ENCODE peak calls at places on chromosomes 7 and 10, in eight cellular contexts. One of them, this sample, is unnamed.

GRCh38 chr10:16967000-16967865 is 150.0 kb upstream of the RSU1 start:
- DNase-seq in endothelial cell: no peak
- DNase-seq in heart left ventricle: no peak
- DNase-seq in HL-60: no peak
- DNase-seq in CD14-positive monocyte: no peak
- DNase-seq in fibroblast of lung: peak; percentile 93
- DNase-seq in nephron progenitor cell: no peak
- DNase-seq in hepatocyte: peak; percentile 43
- DNase-seq in this sample: peak; percentile 91

GRCh38 chr10:80408198-80409085 is at the start of gene PRXL2A:
- DNase-seq in endothelial cell: peak; percentile 91
- DNase-seq in heart left ventricle: peak; percentile 95
- DNase-seq in HL-60: no peak
- DNase-seq in CD14-positive monocyte: peak; percentile 53
- DNase-seq in fibroblast of lung: peak; percentile 35
- DNase-seq in nephron progenitor cell: peak; percentile 97
- DNase-seq in hepatocyte: peak; percentile 94
- DNase-seq in this sample: no peak

GRCh38 chr10:99913831-99914235 is 95.9 kb downstream of the DNMBP start:
- DNase-seq in endothelial cell: peak; percentile 54
- DNase-seq in heart left ventricle: no peak
- DNase-seq in HL-60: no peak
- DNase-seq in CD14-positive monocyte: no peak
- DNase-seq in fibroblast of lung: no peak
- DNase-seq in nephron progenitor cell: peak; percentile 62
- DNase-seq in hepatocyte: peak; percentile 45
- DNase-seq in this sample: no peak

GRCh38 chr7:8295638-8296361 is 33.8 kb upstream of the ICA1 start:
- DNase-seq in endothelial cell: peak; percentile 44
- DNase-seq in heart left ventricle: no peak
- DNase-seq in HL-60: peak; percentile 17
- DNase-seq in CD14-positive monocyte: no peak
- DNase-seq in fibroblast of lung: peak; percentile 86
- DNase-seq in nephron progenitor cell: peak; percentile 34
- DNase-seq in hepatocyte: peak; percentile 90
- DNase-seq in this sample: peak; percentile 24

GRCh38 chr10:69974551-69975155 is 78.0 kb upstream of the MACROH2A2 start:
- DNase-seq in endothelial cell: no peak
- DNase-seq in heart left ventricle: no peak
- DNase-seq in HL-60: no peak
- DNase-seq in CD14-positive monocyte: no peak
- DNase-seq in fibroblast of lung: peak; percentile 70
- DNase-seq in nephron progenitor cell: no peak
- DNase-seq in hepatocyte: peak; percentile 56
- DNase-seq in this sample: peak; percentile 88

GRCh38 chr7:118870187-118870586 is 645.7 kb downstream of the ANKRD7 start:
- DNase-seq in endothelial cell: peak; percentile 18
- DNase-seq in heart left ventricle: no peak
- DNase-seq in HL-60: no peak
- DNase-seq in CD14-positive monocyte: no peak
- DNase-seq in fibroblast of lung: peak; percentile 23
- DNase-seq in nephron progenitor cell: no peak
- DNase-seq in hepatocyte: no peak
- DNase-seq in this sample: no peak

GRCh38 chr7:66429498-66430163 is 199.1 kb upstream of the KCTD7 start:
- DNase-seq in endothelial cell: no peak
- DNase-seq in heart left ventricle: no peak
- DNase-seq in HL-60: no peak
- DNase-seq in CD14-positive monocyte: no peak
- DNase-seq in fibroblast of lung: no peak
- DNase-seq in nephron progenitor cell: no peak
- DNase-seq in hepatocyte: no peak
- DNase-seq in this sample: no peak

GRCh38 chr7:130669051-130669700 is 628 bp upstream of the COPG2 start:
- DNase-seq in endothelial cell: no peak
- DNase-seq in heart left ventricle: no peak
- DNase-seq in HL-60: no peak
- DNase-seq in CD14-positive monocyte: no peak
- DNase-seq in fibroblast of lung: no peak
- DNase-seq in nephron progenitor cell: no peak
- DNase-seq in hepatocyte: no peak
- DNase-seq in this sample: no peak

GRCh38 chr7:132145466-132145865 is 430.8 kb downstream of the PLXNA4 start:
- DNase-seq in endothelial cell: no peak
- DNase-seq in heart left ventricle: no peak
- DNase-seq in HL-60: no peak
- DNase-seq in CD14-positive monocyte: no peak
- DNase-seq in fibroblast of lung: peak; percentile 47
- DNase-seq in nephron progenitor cell: no peak
- DNase-seq in hepatocyte: peak; percentile 45
- DNase-seq in this sample: no peak

GRCh38 chr7:155375337-155376277 is 77.9 kb downstream of the INSIG1 start:
- DNase-seq in endothelial cell: no peak
- DNase-seq in heart left ventricle: peak; percentile 56
- DNase-seq in HL-60: no peak
- DNase-seq in CD14-positive monocyte: no peak
- DNase-seq in fibroblast of lung: no peak
- DNase-seq in nephron progenitor cell: no peak
- DNase-seq in hepatocyte: no peak
- DNase-seq in this sample: no peak

GRCh38 chr7:47453093-47454056 is 128.5 kb downstream of the TNS3 start:
- DNase-seq in endothelial cell: no peak
- DNase-seq in heart left ventricle: peak; percentile 77
- DNase-seq in HL-60: peak; percentile 35
- DNase-seq in CD14-positive monocyte: peak; percentile 91
- DNase-seq in fibroblast of lung: peak; percentile 96
- DNase-seq in nephron progenitor cell: no peak
- DNase-seq in hepatocyte: peak; percentile 55
- DNase-seq in this sample: peak; percentile 56

GRCh38 chr10:6647811-6648526 is 67.9 kb upstream of the PRKCQ start:
- DNase-seq in endothelial cell: peak; percentile 71
- DNase-seq in heart left ventricle: no peak
- DNase-seq in HL-60: no peak
- DNase-seq in CD14-positive monocyte: no peak
- DNase-seq in fibroblast of lung: peak; percentile 14
- DNase-seq in nephron progenitor cell: peak; percentile 58
- DNase-seq in hepatocyte: peak; percentile 67
- DNase-seq in this sample: no peak

GRCh38 chr7:70006411-70006920 is 408.2 kb downstream of the AUTS2 start:
- DNase-seq in endothelial cell: no peak
- DNase-seq in heart left ventricle: no peak
- DNase-seq in HL-60: no peak
- DNase-seq in CD14-positive monocyte: no peak
- DNase-seq in fibroblast of lung: peak; percentile 61
- DNase-seq in nephron progenitor cell: no peak
- DNase-seq in hepatocyte: peak; percentile 26
- DNase-seq in this sample: no peak

GRCh38 chr10:22620140-22620857 is 94.1 kb downstream of the PIP4K2A start:
- DNase-seq in endothelial cell: no peak
- DNase-seq in heart left ventricle: peak; percentile 81
- DNase-seq in HL-60: no peak
- DNase-seq in CD14-positive monocyte: no peak
- DNase-seq in fibroblast of lung: peak; percentile 99
- DNase-seq in nephron progenitor cell: no peak
- DNase-seq in hepatocyte: no peak
- DNase-seq in this sample: peak; percentile 82

GRCh38 chr10:75940742-75941141 is 509.3 kb downstream of the LRMDA start:
- DNase-seq in endothelial cell: no peak
- DNase-seq in heart left ventricle: no peak
- DNase-seq in HL-60: no peak
- DNase-seq in CD14-positive monocyte: no peak
- DNase-seq in fibroblast of lung: no peak
- DNase-seq in nephron progenitor cell: no peak
- DNase-seq in hepatocyte: no peak
- DNase-seq in this sample: no peak

GRCh38 chr7:148799893-148800545 is 84.1 kb downstream of the EZH2 start:
- DNase-seq in endothelial cell: no peak
- DNase-seq in heart left ventricle: no peak
- DNase-seq in HL-60: no peak
- DNase-seq in CD14-positive monocyte: no peak
- DNase-seq in fibroblast of lung: no peak
- DNase-seq in nephron progenitor cell: no peak
- DNase-seq in hepatocyte: no peak
- DNase-seq in this sample: no peak

GRCh38 chr7:37915438-37915837 is 1.2 kb downstream of the SFRP4 start:
- DNase-seq in endothelial cell: no peak
- DNase-seq in heart left ventricle: no peak
- DNase-seq in HL-60: no peak
- DNase-seq in CD14-positive monocyte: no peak
- DNase-seq in fibroblast of lung: no peak
- DNase-seq in nephron progenitor cell: no peak
- DNase-seq in hepatocyte: peak; percentile 13
- DNase-seq in this sample: no peak

GRCh38 chr10:127815147-127815546 is 77.6 kb downstream of the CLRN3 start:
- DNase-seq in endothelial cell: no peak
- DNase-seq in heart left ventricle: no peak
- DNase-seq in HL-60: no peak
- DNase-seq in CD14-positive monocyte: no peak
- DNase-seq in fibroblast of lung: no peak
- DNase-seq in nephron progenitor cell: no peak
- DNase-seq in hepatocyte: no peak
- DNase-seq in this sample: no peak
- TF ChIP-seq CTCF in endothelial cell: peak; percentile 51
- TF ChIP-seq CTCF in heart left ventricle: no peak
- TF ChIP-seq CTCF in HL-60: no peak
- TF ChIP-seq CTCF in CD14-positive monocyte: no peak
- TF ChIP-seq CTCF in fibroblast of lung: no peak
- TF ChIP-seq CTCF in nephron progenitor cell: peak; percentile 27
- TF ChIP-seq CTCF in hepatocyte: peak; percentile 22
- TF ChIP-seq CTCF in this sample: no peak

GRCh38 chr10:35614312-35614711 is 9.2 kb downstream of the GJD4 start:
- DNase-seq in endothelial cell: no peak
- DNase-seq in heart left ventricle: no peak
- DNase-seq in HL-60: no peak
- DNase-seq in CD14-positive monocyte: no peak
- DNase-seq in fibroblast of lung: no peak
- DNase-seq in nephron progenitor cell: no peak
- DNase-seq in hepatocyte: no peak
- DNase-seq in this sample: no peak

GRCh38 chr10:35613597-35614226 is 8.6 kb downstream of the GJD4 start:
- DNase-seq in endothelial cell: no peak
- DNase-seq in heart left ventricle: no peak
- DNase-seq in HL-60: no peak
- DNase-seq in CD14-positive monocyte: no peak
- DNase-seq in fibroblast of lung: peak; percentile 39
- DNase-seq in nephron progenitor cell: no peak
- DNase-seq in hepatocyte: no peak
- DNase-seq in this sample: peak; percentile 0

GRCh38 chr10:35612385-35613106 is 7.4 kb downstream of the GJD4 start:
- DNase-seq in endothelial cell: no peak
- DNase-seq in heart left ventricle: no peak
- DNase-seq in HL-60: no peak
- DNase-seq in CD14-positive monocyte: no peak
- DNase-seq in fibroblast of lung: no peak
- DNase-seq in nephron progenitor cell: no peak
- DNase-seq in hepatocyte: no peak
- DNase-seq in this sample: no peak

GRCh38 chr10:35613107-35613440 is 7.9 kb downstream of the GJD4 start:
- DNase-seq in endothelial cell: no peak
- DNase-seq in heart left ventricle: no peak
- DNase-seq in HL-60: no peak
- DNase-seq in CD14-positive monocyte: no peak
- DNase-seq in fibroblast of lung: no peak
- DNase-seq in nephron progenitor cell: no peak
- DNase-seq in hepatocyte: no peak
- DNase-seq in this sample: no peak

DNA sequence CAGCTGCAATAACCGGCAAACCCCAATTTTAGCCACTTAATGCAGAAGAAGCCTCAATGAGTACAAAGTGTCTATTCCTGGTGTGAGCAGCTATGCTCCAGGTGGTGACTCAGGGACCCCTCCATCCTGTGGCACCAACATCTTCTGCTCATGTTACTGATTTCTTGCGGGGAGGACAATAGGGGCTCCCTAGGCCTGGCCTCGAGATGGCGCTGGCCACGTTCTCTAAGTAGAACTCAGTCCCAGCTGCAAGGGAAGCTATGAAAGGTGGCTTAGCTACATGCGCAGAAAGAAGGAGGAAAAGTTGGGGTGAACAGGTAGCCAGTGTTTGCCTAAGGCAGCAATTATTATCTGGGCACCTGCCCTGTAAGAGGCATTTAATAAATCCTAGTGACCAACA is 6.6 kb downstream of the GJD4 start:
- DNase-seq in endothelial cell: no peak
- DNase-seq in heart left ventricle: no peak
- DNase-seq in HL-60: no peak
- DNase-seq in CD14-positive monocyte: no peak
- DNase-seq in fibroblast of lung: no peak
- DNase-seq in nephron progenitor cell: no peak
- DNase-seq in hepatocyte: no peak
- DNase-seq in this sample: no peak
- TF ChIP-seq CTCF in endothelial cell: no peak
- TF ChIP-seq CTCF in heart left ventricle: no peak
- TF ChIP-seq CTCF in HL-60: no peak
- TF ChIP-seq CTCF in CD14-positive monocyte: no peak
- TF ChIP-seq CTCF in fibroblast of lung: no peak
- TF ChIP-seq CTCF in nephron progenitor cell: no peak
- TF ChIP-seq CTCF in hepatocyte: no peak
- TF ChIP-seq CTCF in this sample: no peak

DNA sequence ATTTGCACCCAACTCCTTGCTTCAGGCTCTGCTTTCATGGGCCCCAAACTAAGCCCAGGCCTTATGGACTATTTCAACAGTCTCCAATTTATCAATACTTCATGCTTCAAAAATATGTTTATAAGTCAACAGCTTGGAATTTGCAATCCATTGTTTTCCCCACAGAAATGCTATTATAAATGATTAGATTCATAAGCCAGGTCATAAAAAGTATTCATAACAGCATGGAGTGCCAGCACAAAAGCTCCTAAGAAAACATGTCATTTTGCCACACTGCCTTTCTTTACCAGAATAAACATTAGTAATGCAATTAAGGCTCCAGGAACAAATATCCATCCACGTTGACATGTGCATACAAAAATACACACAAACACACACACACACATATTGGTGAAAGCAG is 30.1 kb downstream of the OSBPL3 start:
- DNase-seq in endothelial cell: no peak
- DNase-seq in heart left ventricle: no peak
- DNase-seq in HL-60: no peak
- DNase-seq in CD14-positive monocyte: no peak
- DNase-seq in fibroblast of lung: no peak
- DNase-seq in nephron progenitor cell: no peak
- DNase-seq in hepatocyte: no peak
- DNase-seq in this sample: no peak
- TF ChIP-seq CTCF in endothelial cell: no peak
- TF ChIP-seq CTCF in heart left ventricle: no peak
- TF ChIP-seq CTCF in HL-60: no peak
- TF ChIP-seq CTCF in CD14-positive monocyte: no peak
- TF ChIP-seq CTCF in fibroblast of lung: no peak
- TF ChIP-seq CTCF in nephron progenitor cell: no peak
- TF ChIP-seq CTCF in hepatocyte: no peak
- TF ChIP-seq CTCF in this sample: no peak

DNA sequence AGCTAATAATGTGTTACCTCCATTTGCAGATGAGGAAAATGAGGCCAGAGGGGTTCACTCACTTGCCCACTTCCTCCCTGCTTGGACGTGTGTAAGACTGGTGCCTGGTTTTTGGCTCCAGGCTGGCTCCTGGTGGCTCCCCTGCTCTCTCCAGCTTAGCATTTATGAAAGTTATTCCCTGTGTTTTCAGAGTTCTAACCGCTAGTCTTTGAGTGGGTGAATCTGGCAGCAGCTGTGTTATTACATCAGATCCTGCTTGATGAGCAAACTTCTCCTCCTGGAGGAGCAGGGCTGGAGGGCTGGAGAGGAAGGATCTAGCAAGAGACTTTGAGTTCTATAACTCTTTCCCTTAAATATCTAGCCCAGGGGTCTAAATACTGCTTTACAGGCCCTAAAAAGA is 80.9 kb upstream of the AGBL3 start:
- DNase-seq in endothelial cell: no peak
- DNase-seq in heart left ventricle: no peak
- DNase-seq in HL-60: no peak
- DNase-seq in CD14-positive monocyte: no peak
- DNase-seq in fibroblast of lung: peak; percentile 95
- DNase-seq in nephron progenitor cell: no peak
- DNase-seq in hepatocyte: peak; percentile 62
- DNase-seq in this sample: peak; percentile 81
- TF ChIP-seq CTCF in endothelial cell: no peak
- TF ChIP-seq CTCF in heart left ventricle: peak; percentile 25
- TF ChIP-seq CTCF in HL-60: no peak
- TF ChIP-seq CTCF in CD14-positive monocyte: no peak
- TF ChIP-seq CTCF in fibroblast of lung: peak; percentile 55
- TF ChIP-seq CTCF in nephron progenitor cell: no peak
- TF ChIP-seq CTCF in hepatocyte: peak; percentile 20
- TF ChIP-seq CTCF in this sample: peak; percentile 52

This sample was measured in AG09319.